ENCODE peak calls at places on chromosomes 11 and 22, in seven cellular contexts. Z is nucleus accumbens; F is activated CD8-positive, alpha-beta memory T cell treated with anti-CD3 and anti-CD28 coated beads, Interleukin-2, amount 50 U/mL, for 48 hours; Q is fibroblast of mammary gland; G is HCT116; J is heart right ventricle; C is EL. A is an unnamed sample.

GRCh38 chr11:69337211-69337721 is 43.3 kb downstream of the MYEOV start:
- DNase-seq in C (peak), F (peak), Z (no peak), J (no peak), Q (peak), G (no peak), A (no peak)

GRCh38 chr11:90250970-90251369 is 28.1 kb upstream of the CHORDC1 start:
- DNase-seq in Q (no peak), C (no peak), G (no peak), F (no peak), Z (no peak), J (no peak), A (no peak)

GRCh38 chr11:97615541-97615940 is 1225.7 kb downstream of the JRKL start:
- DNase-seq in Z (no peak), Q (no peak), F (no peak), C (no peak), J (no peak), G (no peak), A (no peak)

GRCh38 chr11:15826008-15826650 is 530.2 kb downstream of the SOX6 start:
- DNase-seq in C (no peak), G (no peak), Q (no peak), F (no peak), Z (no peak), J (no peak), A (no peak)

GRCh38 chr11:68763181-68763721 is 11.9 kb upstream of the TESMIN start:
- DNase-seq in G (no peak), J (no peak), C (peak), Q (no peak), F (no peak), Z (no peak), A (no peak)

GRCh38 chr11:73645972-73646631 is at the start of gene PLEKHB1:
- DNase-seq in C (peak), G (no peak), F (no peak), Z (no peak), J (no peak), Q (peak), A (no peak)

GRCh38 chr11:10683429-10683828 is 10.1 kb downstream of the IRAG1 start:
- DNase-seq in C (no peak), G (no peak), Q (no peak), J (no peak), F (no peak), Z (no peak), A (no peak)

GRCh38 chr11:61732705-61733104 is 19.7 kb upstream of the MYRF start:
- DNase-seq in C (peak), Z (no peak), J (no peak), F (no peak), Q (peak), G (no peak), A (no peak)

GRCh38 chr11:45233804-45234170 is 52.4 kb downstream of the SYT13 start:
- DNase-seq in C (no peak), Q (no peak), F (no peak), J (no peak), Z (no peak), G (no peak), A (no peak)

GRCh38 chr22:41512421-41513194 is 31.7 kb downstream of the POLR3H start:
- DNase-seq in Z (no peak), C (peak), F (no peak), J (no peak), G (peak), Q (peak), A (no peak)

GRCh38 chr11:82462588-82462987 is 271.1 kb downstream of the FAM181B start:
- DNase-seq in F (no peak), G (no peak), Q (no peak), C (no peak), Z (no peak), J (no peak), A (no peak)

GRCh38 chr22:49971232-49972162 is 10.9 kb downstream of the PIM3 start:
- DNase-seq in Z (peak), F (peak), J (peak), C (peak), G (no peak), Q (peak), A (no peak)

GRCh38 chr22:36197065-36197440 is 4.6 kb downstream of the APOL4 start:
- DNase-seq in C (peak), G (no peak), Z (no peak), J (peak), Q (peak), F (no peak), A (no peak)

GRCh38 chr22:17554814-17555213 is 8.5 kb upstream of the SLC25A18 start:
- DNase-seq in G (no peak), J (no peak), Q (no peak), C (no peak), F (no peak), Z (no peak), A (no peak)

GRCh38 chr11:64801591-64802369 is 1.2 kb downstream of the MAP4K2 start:
- DNase-seq in F (no peak), Z (no peak), G (no peak), J (no peak), C (no peak), Q (no peak), A (no peak)

GRCh38 chr11:1837171-1838076 is 1.4 kb upstream of the TNNI2 start:
- DNase-seq in C (peak), J (peak), G (no peak), F (peak), Q (peak), Z (no peak), A (no peak)

GRCh38 chr11:126654886-126655806 is 299.7 kb downstream of the ST3GAL4 start:
- DNase-seq in C (no peak), Q (no peak), F (no peak), J (no peak), Z (peak), G (no peak), A (no peak)

GRCh38 chr11:102879801-102880200 is 5.0 kb upstream of the MMP12 start:
- DNase-seq in G (no peak), C (no peak), Z (no peak), F (no peak), J (no peak), Q (no peak), A (no peak)

GRCh38 chr11:69369210-69369609 is 75.3 kb downstream of the MYEOV start:
- DNase-seq in Z (no peak), J (peak), G (no peak), C (no peak), F (no peak), Q (no peak), A (no peak)

GRCh38 chr11:19431059-19431398 is 190.3 kb upstream of the E2F8 start:
- DNase-seq in G (no peak), Q (no peak), F (no peak), Z (no peak), C (no peak), J (no peak), A (no peak)

GRCh38 chr11:130094614-130095013 is 24.9 kb downstream of the APLP2 start:
- DNase-seq in C (no peak), F (no peak), J (no peak), Q (no peak), Z (no peak), G (no peak), A (no peak)

GRCh38 chr11:86990520-86990919 is 35.3 kb upstream of the FZD4 start:
- DNase-seq in Q (peak), F (no peak), C (peak), J (no peak), Z (no peak), G (peak), A (no peak)

GRCh38 chr11:134282121-134283045 is 6.2 kb downstream of the GLB1L3 start:
- DNase-seq in Q (no peak), J (no peak), G (no peak), Z (no peak), C (no peak), F (no peak), A (no peak)

GRCh38 chr22:46969491-46969890 is 207.0 kb downstream of the TBC1D22A start:
- DNase-seq in Z (no peak), C (no peak), Q (no peak), F (peak), J (no peak), G (no peak), A (no peak)

GRCh38 chr11:90237004-90237403 is 14.2 kb upstream of the CHORDC1 start:
- DNase-seq in J (no peak), Z (no peak), C (no peak), Q (no peak), F (no peak), G (no peak), A (no peak)

GRCh38 chr11:73257342-73258103 is 14.6 kb upstream of the P2RY6 start:
- DNase-seq in Q (peak), C (peak), F (no peak), G (peak), Z (no peak), J (no peak), A (no peak)

GRCh38 chr11:93192163-93192562 is 5.6 kb downstream of the SLC36A4 start:
- DNase-seq in G (no peak), F (no peak), J (no peak), Q (no peak), C (no peak), Z (no peak), A (no peak)

GRCh38 chr11:128157423-128158298 is 429.7 kb downstream of the ETS1 start:
- DNase-seq in Z (no peak), J (peak), C (peak), G (peak), F (peak), Q (peak), A (no peak)